ENCODE peak calls at places on chromosomes 13 and 19, in nine cellular contexts. B is cardiac fibroblast; T is PC-9; L is esophagus muscularis mucosa; J is OCI-LY7; G is fibroblast of villous mesenchyme; M is CD8-positive, alpha-beta memory T cell; Z is GM12865; K is non-pigmented ciliary epithelial cell. U is an unnamed sample.

GRCh38 chr13:30033681-30034447 is 183.4 kb upstream of the UBL3 start:
- DNase-seq in M (no peak), T (peak; percentile 50), B (peak; percentile 93), K (peak; percentile 76), J (no peak), G (peak; percentile 87), L (no peak), Z (no peak), U (no peak)

GRCh38 chr19:1171755-1172352 is 2.2 kb downstream of the SBNO2 start:
- DNase-seq in Z (no peak), G (no peak), K (no peak), T (peak; percentile 63), M (no peak), J (no peak), L (no peak), B (no peak), U (no peak)

GRCh38 chr19:17860993-17861360 is 1.3 kb downstream of the RPL18A start:
- DNase-seq in Z (no peak), M (no peak), L (no peak), T (no peak), J (no peak), G (no peak), B (no peak), K (no peak), U (no peak)

GRCh38 chr19:42284066-42284501 is 15.0 kb downstream of the CIC start:
- DNase-seq in L (no peak), T (no peak), J (peak; percentile 86), Z (peak; percentile 91), M (peak; percentile 91), G (peak; percentile 77), K (no peak), B (peak; percentile 67), U (peak; percentile 80)

GRCh38 chr13:111143875-111144540 is 28.9 kb downstream of the ARHGEF7 start:
- DNase-seq in K (no peak), T (no peak), G (peak; percentile 30), Z (no peak), B (peak; percentile 17), M (no peak), L (no peak), J (no peak), U (no peak)

GRCh38 chr19:47467914-47468313 is 3.8 kb downstream of the SLC8A2 start:
- DNase-seq in T (no peak), L (no peak), B (no peak), J (no peak), Z (no peak), M (no peak), K (no peak), G (no peak), U (no peak)

GRCh38 chr13:103134271-103134670 is 68.1 kb upstream of the SLC10A2 start:
- DNase-seq in M (no peak), B (no peak), T (no peak), G (no peak), Z (peak; percentile 70), L (no peak), J (peak; percentile 18), K (no peak), U (no peak)

GRCh38 chr13:49444517-49445395 is 682 bp downstream of the SETDB2 start:
- DNase-seq in T (peak; percentile 52), Z (peak; percentile 76), B (peak; percentile 47), M (peak; percentile 61), G (peak; percentile 91), L (no peak), K (no peak), J (peak; percentile 86), U (peak; percentile 13)

GRCh38 chr13:89695343-89696257 is 1651.9 kb upstream of the MIR17HG start:
- DNase-seq in L (no peak), G (no peak), Z (peak; percentile 2), B (peak; percentile 50), J (peak; percentile 39), T (no peak), M (no peak), K (no peak), U (no peak)

GRCh38 chr19:4717191-4717965 is 6.3 kb downstream of the DPP9 start:
- DNase-seq in G (peak; percentile 47), Z (no peak), L (no peak), M (no peak), B (peak; percentile 95), K (peak; percentile 91), T (peak; percentile 86), J (no peak), U (no peak)

GRCh38 chr13:73521291-73521626 is 462.5 kb downstream of the KLF5 start:
- DNase-seq in J (no peak), K (no peak), T (no peak), L (no peak), Z (no peak), B (no peak), G (no peak), M (no peak), U (no peak)

GRCh38 chr13:20127563-20128458 is 33.0 kb downstream of the GJA3 start:
- DNase-seq in G (peak; percentile 56), L (no peak), T (peak; percentile 57), J (no peak), Z (peak; percentile 81), M (peak; percentile 55), K (no peak), B (peak; percentile 53), U (peak; percentile 33)

GRCh38 chr13:46638262-46638661 is 85.3 kb downstream of the LRCH1 start:
- DNase-seq in B (no peak), Z (no peak), J (no peak), L (no peak), K (no peak), T (no peak), G (no peak), M (no peak), U (no peak)

GRCh38 chr13:29556742-29557141 is 38.7 kb downstream of the SLC7A1 start:
- DNase-seq in M (no peak), T (no peak), B (no peak), K (no peak), J (no peak), Z (no peak), L (no peak), G (no peak), U (no peak)

GRCh38 chr19:1668339-1669123 is 16.1 kb upstream of the TCF3 start:
- DNase-seq in T (no peak), M (no peak), G (no peak), L (no peak), Z (peak; percentile 69), B (no peak), J (no peak), K (no peak), U (no peak)

GRCh38 chr13:33017410-33017929 is 1.2 kb downstream of the KL start:
- DNase-seq in B (peak; percentile 48), M (peak; percentile 51), J (peak; percentile 30), Z (peak; percentile 94), L (no peak), K (no peak), G (peak; percentile 57), T (no peak), U (peak; percentile 28)

GRCh38 chr13:89688908-89689307 is 1658.6 kb upstream of the MIR17HG start:
- DNase-seq in M (no peak), K (no peak), T (no peak), G (peak; percentile 0), Z (no peak), J (no peak), B (no peak), L (no peak), U (no peak)

GRCh38 chr13:65330691-65331090 is 1899.4 kb downstream of the PCDH9 start:
- DNase-seq in M (no peak), B (no peak), Z (no peak), L (no peak), G (no peak), T (no peak), J (no peak), K (no peak), U (no peak)

GRCh38 chr13:28320884-28321574 is 173.9 kb downstream of the FLT1 start:
- DNase-seq in G (peak; percentile 95), L (no peak), Z (no peak), T (no peak), K (no peak), J (no peak), B (no peak), M (no peak), U (no peak)

GRCh38 chr19:2624537-2625091 is 77.9 kb downstream of the GNG7 start:
- DNase-seq in J (peak; percentile 85), B (no peak), G (no peak), M (no peak), Z (peak; percentile 70), T (no peak), L (no peak), K (no peak), U (no peak)

GRCh38 chr13:50692396-50692915 is 151.0 kb downstream of the DLEU7 start:
- DNase-seq in M (no peak), T (no peak), B (peak; percentile 36), J (no peak), L (no peak), Z (no peak), K (no peak), G (no peak), U (no peak)

GRCh38 chr19:42201489-42202289 is 15.8 kb downstream of the DEDD2 start:
- DNase-seq in M (peak; percentile 71), K (no peak), G (no peak), Z (peak; percentile 78), B (no peak), L (no peak), T (no peak), J (peak; percentile 24), U (peak; percentile 46)

GRCh38 chr19:940591-941291 is 14.9 kb downstream of the ARID3A start:
- DNase-seq in B (no peak), J (no peak), K (no peak), L (no peak), M (peak; percentile 88), G (peak; percentile 86), Z (peak; percentile 50), T (peak; percentile 64), U (no peak)

GRCh38 chr13:36432106-36432544 is at the start of gene CCNA1:
- DNase-seq in L (no peak), B (peak; percentile 66), M (no peak), G (no peak), Z (peak; percentile 37), K (no peak), T (no peak), J (no peak), U (peak; percentile 32)

U was measured in activated T-helper 2 cell treated with anti-CD3 and anti-CD28 coated beads, Interferon-gamma antibody, Interleukin-2, Interleukin-4, amounts not matched to agents 10 μg/mL and 5 μg/mL and 100 μg/mL, durations not matched to agents 14 hours and 24 hours and 36 hours.